ENCODE peak calls at places on chromosomes 11 and 22, in six cellular contexts. W, B, V, I, J and N are unnamed samples.

GRCh38 chr11:120236169-120237107 is 3.5 kb upstream of the POU2F3 start:
- DNase-seq in W (peak), J (no peak), I (peak), B (peak), V (peak), N (no peak)

GRCh38 chr11:7577883-7578242 is 64.1 kb downstream of the PPFIBP2 start:
- DNase-seq in V (peak), I (no peak), B (no peak), J (peak), W (peak), N (peak)

GRCh38 chr11:63841554-63841953 is 2.6 kb downstream of the MARK2 start:
- DNase-seq in B (no peak), W (peak), V (peak), I (no peak), J (no peak), N (no peak)

GRCh38 chr11:7890417-7891179 is 40.5 kb downstream of the OR10A6 start:
- DNase-seq in V (no peak), I (no peak), B (peak), W (no peak), J (no peak), N (peak)

GRCh38 chr11:74695705-74696280 is 35.4 kb downstream of the CHRDL2 start:
- DNase-seq in W (no peak), B (no peak), J (no peak), I (no peak), V (no peak), N (peak)

GRCh38 chr22:26589367-26589844 is 526 bp downstream of the TPST2 start:
- DNase-seq in W (no peak), B (peak), I (no peak), V (peak), J (no peak), N (no peak)

GRCh38 chr22:48758905-48759875 is 1068.5 kb downstream of the BRD1 start:
- DNase-seq in J (no peak), W (no peak), B (no peak), V (no peak), I (no peak), N (peak)

GRCh38 chr11:105968021-105968697 is 53.9 kb downstream of the MSANTD4 start:
- DNase-seq in I (no peak), J (peak), V (peak), W (no peak), B (no peak), N (peak)

GRCh38 chr22:32202539-32203180 is 2.2 kb downstream of the RFPL2 start:
- DNase-seq in I (peak), V (peak), W (no peak), J (peak), B (peak), N (peak)

GRCh38 chr22:26259510-26259909 is 90.2 kb downstream of the SEZ6L start:
- DNase-seq in J (no peak), W (no peak), I (peak), B (peak), V (peak), N (no peak)

GRCh38 chr22:43101306-43101705 is 9.2 kb upstream of the BIK start:
- DNase-seq in I (no peak), W (no peak), J (no peak), B (no peak), V (no peak), N (no peak)

GRCh38 chr22:43433904-43434600 is 22.2 kb downstream of the MPPED1 start:
- DNase-seq in J (no peak), I (no peak), W (no peak), B (no peak), V (no peak), N (peak)

GRCh38 chr11:119852741-119853140 is 123.7 kb upstream of the NECTIN1 start:
- DNase-seq in I (no peak), B (no peak), W (no peak), V (no peak), J (no peak), N (no peak)

GRCh38 chr11:117444256-117445096 is 116.8 kb downstream of the CEP164 start:
- DNase-seq in B (no peak), V (no peak), J (no peak), I (no peak), W (no peak), N (peak)

GRCh38 chr22:27149886-27150529 is 492.6 kb downstream of the MIAT start:
- DNase-seq in V (peak), W (no peak), J (no peak), B (no peak), I (no peak), N (no peak)

GRCh38 chr11:102422817-102423725 is 29.5 kb downstream of the TMEM123 start:
- DNase-seq in B (peak), V (no peak), I (no peak), W (no peak), J (no peak), N (no peak)

GRCh38 chr11:10927533-10927932 is 69.7 kb upstream of the ZBED5 start:
- DNase-seq in V (no peak), W (peak), I (no peak), B (no peak), J (no peak), N (no peak)

GRCh38 chr11:69356703-69357457 is 62.9 kb downstream of the MYEOV start:
- DNase-seq in J (no peak), B (no peak), V (no peak), I (no peak), W (no peak), N (peak)

GRCh38 chr11:35223429-35223828 is 84.5 kb downstream of the CD44 start:
- DNase-seq in I (no peak), J (peak), V (peak), B (no peak), W (no peak), N (no peak)

GRCh38 chr22:20989323-20990138 is 7.4 kb downstream of the LZTR1 start:
- DNase-seq in B (no peak), J (no peak), I (no peak), W (no peak), V (peak), N (peak)

GRCh38 chr11:72308226-72309073 is 64.5 kb upstream of the PHOX2A start:
- DNase-seq in V (peak), B (peak), J (peak), W (no peak), I (no peak), N (peak)

GRCh38 chr11:17548444-17548843 is 1.4 kb downstream of the OTOG start:
- DNase-seq in B (peak), W (peak), I (no peak), V (no peak), J (no peak), N (no peak)

GRCh38 chr22:48705159-48705916 is 1122.3 kb downstream of the BRD1 start:
- DNase-seq in B (no peak), W (no peak), V (no peak), J (no peak), I (no peak), N (peak)

GRCh38 chr11:128195057-128195751 is 392.2 kb downstream of the ETS1 start:
- DNase-seq in W (no peak), I (no peak), V (no peak), B (no peak), J (peak), N (no peak)

GRCh38 chr22:37231406-37232139 is 12.5 kb downstream of the RAC2 start:
- DNase-seq in W (no peak), B (no peak), V (no peak), I (no peak), J (no peak), N (peak)

GRCh38 chr11:3808846-3809623 is 675 bp downstream of the PGAP2 start:
- DNase-seq in W (peak), V (peak), I (peak), J (peak), B (peak), N (peak)

GRCh38 chr11:105244157-105244820 is 104.7 kb upstream of the CARD18 start:
- DNase-seq in J (peak), V (peak), W (peak), B (no peak), I (peak), N (peak)

GRCh38 chr11:116309446-116309845 is 463.3 kb downstream of the BUD13 start:
- DNase-seq in W (no peak), J (no peak), B (no peak), I (no peak), V (no peak), N (no peak)

GRCh38 chr11:27215471-27216267 is 147.3 kb downstream of the CCDC34 start:
- DNase-seq in W (no peak), J (no peak), V (no peak), I (no peak), B (no peak), N (no peak)

GRCh38 chr11:8017894-8018741 is 31.0 kb downstream of the EIF3F start:
- DNase-seq in W (no peak), I (no peak), B (no peak), V (no peak), J (peak), N (peak)

GRCh38 chr11:32137263-32137662 is 46.4 kb downstream of the RCN1 start:
- DNase-seq in W (peak), V (peak), J (peak), I (peak), B (no peak), N (peak)

DNA sequence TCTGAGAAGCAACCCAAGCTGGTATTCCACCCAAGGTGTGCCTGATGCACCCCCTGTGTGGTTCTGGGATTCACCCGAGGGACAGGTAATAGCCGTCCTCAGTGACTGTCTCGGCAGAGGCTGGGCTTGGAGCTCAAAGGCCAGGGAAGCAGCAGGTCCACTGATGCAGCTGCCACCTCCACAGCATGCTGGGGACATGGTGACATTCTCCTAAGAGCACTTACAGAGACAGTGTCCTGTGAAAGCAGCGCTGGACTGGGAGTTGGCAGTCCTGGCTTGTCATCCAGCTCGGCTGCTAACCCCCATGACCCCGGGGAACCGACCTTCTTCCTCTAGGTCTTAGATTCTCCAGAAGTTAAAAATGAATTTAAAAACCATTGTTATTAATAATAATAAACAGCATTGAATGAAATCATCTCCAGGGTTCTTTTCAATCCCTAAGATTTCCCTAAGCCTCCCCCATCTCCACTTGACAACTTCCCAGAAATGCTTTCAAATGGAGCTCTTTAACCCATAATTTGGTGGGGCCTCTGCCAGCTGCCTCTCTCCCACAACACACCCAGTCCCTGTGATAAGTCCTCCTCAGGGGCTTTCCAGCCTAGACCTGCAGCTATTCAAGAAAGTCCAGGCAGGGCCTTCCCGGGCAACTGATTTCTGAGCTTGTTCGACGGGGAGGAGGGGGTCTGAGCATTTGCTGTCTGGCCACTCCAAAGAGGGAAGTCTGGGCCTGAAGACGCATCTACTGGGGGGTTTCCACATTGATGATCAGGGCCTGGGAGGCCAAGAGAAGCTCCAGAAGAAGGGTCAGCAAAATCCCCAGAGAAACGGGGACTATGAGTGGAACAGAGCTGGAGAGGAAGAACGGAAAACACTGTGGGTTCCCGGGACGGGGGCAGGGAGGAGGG is 72.6 kb downstream of the RPUSD4 start:
- DNase-seq in B (no peak), I (no peak), W (no peak), V (no peak), J (no peak), N (no peak)
- H3K27ac ChIP-seq in B (no peak), I (no peak), W (no peak), V (no peak), J (no peak), N (no peak)

GRCh38 chr11:122773781-122774266 is 64.5 kb upstream of the CRTAM start:
- DNase-seq in I (no peak), B (no peak), V (no peak), W (no peak), J (no peak), N (no peak)

GRCh38 chr11:122776546-122776945 is 61.8 kb upstream of the CRTAM start:
- DNase-seq in V (no peak), I (no peak), J (peak), W (peak), B (no peak), N (no peak)

GRCh38 chr11:122778148-122778547 is 60.2 kb upstream of the CRTAM start:
- DNase-seq in B (no peak), J (no peak), W (peak), V (peak), I (no peak), N (peak)

GRCh38 chr11:122772945-122773344 is 65.4 kb upstream of the CRTAM start:
- DNase-seq in I (no peak), J (peak), V (peak), B (no peak), W (no peak), N (no peak)

GRCh38 chr11:122775675-122776271 is 62.5 kb upstream of the CRTAM start:
- DNase-seq in J (no peak), B (no peak), W (no peak), I (no peak), V (no peak), N (no peak)
- H2AFZ ChIP-seq in J (no peak), B (no peak), W (no peak), I (no peak), V (no peak), N (no peak)

DNA sequence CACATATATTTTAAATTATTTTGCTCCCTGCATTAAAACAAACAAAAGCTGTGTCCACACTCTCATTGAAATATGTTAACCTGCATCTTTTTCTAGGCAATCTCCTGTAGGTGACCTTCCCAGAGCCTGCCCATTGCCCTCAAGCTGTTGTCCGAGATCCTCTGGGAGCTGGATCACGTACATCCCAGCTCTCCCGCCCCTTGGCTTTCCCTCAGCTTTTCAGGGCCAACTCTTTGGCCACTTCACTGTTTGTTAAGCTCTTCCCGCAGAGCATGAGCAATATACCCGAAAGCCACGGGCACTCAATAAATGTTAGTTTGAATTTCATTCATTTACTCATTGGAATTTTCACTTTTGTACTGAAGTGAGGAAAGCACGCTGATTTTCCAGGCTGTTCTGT is 32.2 kb downstream of the ELMOD1 start:
- DNase-seq in W (no peak), I (no peak), B (no peak), V (no peak), J (no peak), N (no peak)
- H3K4me3 ChIP-seq in W (no peak), I (no peak), B (no peak), V (no peak), J (no peak), N (no peak)

DNA sequence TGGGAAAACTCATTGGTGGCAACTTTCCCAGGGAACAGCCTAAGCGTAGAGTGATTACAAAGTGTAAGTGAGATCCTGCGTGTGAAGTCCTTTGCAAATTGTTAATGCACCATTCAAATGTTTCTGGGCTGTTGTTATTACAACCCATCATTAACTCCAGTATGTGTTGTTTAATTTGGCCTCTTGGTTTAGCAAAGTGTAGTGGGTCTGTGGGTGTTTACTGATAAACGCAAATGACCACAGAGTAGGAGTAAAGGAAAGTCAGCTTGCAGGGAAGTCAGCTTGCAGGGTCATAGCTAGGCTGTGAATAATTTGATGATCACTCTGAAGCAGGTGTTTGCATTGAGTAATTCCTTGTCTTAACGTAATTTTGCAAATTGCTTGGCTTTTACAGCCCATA is 88.1 kb upstream of the DBX1 start:
- DNase-seq in W (no peak), I (no peak), V (no peak), B (no peak), J (no peak), N (no peak)
- H3K27ac ChIP-seq in W (no peak), I (no peak), V (no peak), B (no peak), J (no peak), N (no peak)

GRCh38 chr11:1436468-1437030 is 46.8 kb downstream of the BRSK2 start:
- DNase-seq in I (no peak), V (no peak), W (no peak), B (no peak), J (no peak), N (no peak)

GRCh38 chr11:1435820-1436467 is 46.2 kb downstream of the BRSK2 start:
- DNase-seq in J (no peak), W (no peak), V (no peak), B (peak), I (no peak), N (no peak)

GRCh38 chr11:1434941-1435340 is 45.2 kb downstream of the BRSK2 start:
- DNase-seq in V (no peak), I (no peak), B (no peak), W (no peak), J (no peak), N (no peak)

GRCh38 chr11:1433568-1433967 is 43.8 kb downstream of the BRSK2 start:
- DNase-seq in B (no peak), V (no peak), J (no peak), W (no peak), I (no peak), N (peak)

GRCh38 chr11:1433977-1434640 is 44.4 kb downstream of the BRSK2 start:
- DNase-seq in J (no peak), W (no peak), I (no peak), V (no peak), B (no peak), N (peak)
- H2AFZ ChIP-seq in J (no peak), W (no peak), I (no peak), V (no peak), B (no peak), N (no peak)

GRCh38 chr11:47394050-47394321 is 14.4 kb upstream of the SLC39A13 start:
- DNase-seq in J (no peak), V (no peak), B (no peak), I (no peak), W (no peak), N (peak)

GRCh38 chr11:47396049-47396320 is 12.4 kb upstream of the SLC39A13 start:
- DNase-seq in V (no peak), W (no peak), B (no peak), J (no peak), I (no peak), N (peak)

GRCh38 chr11:47395225-47396048 is 13.0 kb upstream of the SLC39A13 start:
- DNase-seq in J (no peak), B (peak), I (no peak), V (no peak), W (no peak), N (peak)

GRCh38 chr11:47393163-47394049 is 15.0 kb upstream of the SLC39A13 start:
- DNase-seq in W (peak), I (no peak), B (no peak), V (peak), J (peak), N (peak)

DNA sequence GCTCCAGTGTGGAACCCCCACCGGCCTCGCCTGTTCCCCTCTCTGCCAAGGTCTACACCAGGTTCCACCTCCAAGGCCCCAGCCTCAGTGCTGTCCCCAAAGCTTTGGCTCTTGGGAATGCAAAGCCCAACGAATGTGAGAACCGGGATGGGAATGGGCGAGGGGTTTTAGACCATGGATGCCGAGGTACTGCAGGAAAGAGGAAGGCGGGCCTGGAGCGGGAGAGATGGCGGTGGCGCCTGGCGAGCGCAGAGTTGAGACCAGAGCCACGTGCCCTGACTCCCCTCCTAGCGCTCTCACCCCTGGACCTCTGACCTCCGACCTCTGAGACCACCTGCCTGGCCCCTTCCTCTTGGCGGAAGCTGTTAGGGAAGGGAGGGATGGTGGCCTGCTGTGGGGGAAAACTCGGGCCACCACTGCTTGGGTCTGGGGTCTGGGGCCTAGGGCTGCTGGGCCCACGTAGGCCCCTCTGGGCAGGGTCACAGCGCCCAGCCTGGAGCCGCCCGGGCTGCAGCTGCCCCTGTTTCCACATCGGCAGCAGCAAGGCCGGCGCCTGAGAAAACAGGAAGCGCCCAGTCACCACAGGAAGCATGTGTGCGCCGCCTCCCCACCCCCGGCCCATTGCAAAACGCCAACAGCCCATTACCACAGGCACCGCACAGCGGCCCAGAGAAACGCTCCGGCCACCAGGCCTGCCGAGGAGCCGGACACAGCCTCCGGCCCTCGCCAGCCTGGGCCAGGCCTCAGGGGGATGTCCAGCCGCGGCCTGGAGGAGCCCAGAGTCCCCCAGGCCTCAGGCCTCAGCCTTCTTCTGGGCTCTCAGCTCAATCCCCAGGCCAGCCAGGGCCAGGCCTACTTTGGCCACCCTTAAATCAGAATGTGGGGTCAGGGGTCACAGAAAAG is 13.8 kb upstream of the SLC39A13 start:
- DNase-seq in I (no peak), V (peak), B (peak), J (no peak), W (no peak), N (peak)
- H3K4me3 ChIP-seq in I (no peak), V (no peak), B (peak), J (no peak), W (no peak), N (no peak)